ENCODE peak calls at places on chromosomes 11 and 22, in ten cellular contexts. L is H9, F is body of pancreas, Y is omental fat pad, Q is upper lobe of right lung, Z is nephron progenitor cell, X is foreskin fibroblast, A is cardiac fibroblast, H is GM13977, G is HFFc6. K is an unnamed sample.

GRCh38 chr11:93606721-93607120 is 54.8 kb upstream of the CEP295 start:
- DNase-seq in L (no peak), F (no peak), Y (no peak), Q (no peak), Z (no peak), X (no peak), A (no peak), H (no peak), G (no peak), K (no peak)

GRCh38 chr11:5486421-5486820 is 2.1 kb upstream of the OR52D1 start:
- DNase-seq in L (no peak), F (no peak), Y (no peak), Q (no peak), Z (no peak), X (no peak), A (no peak), H (no peak), G (no peak), K (no peak)

GRCh38 chr11:120029321-120029720 is 108.6 kb downstream of the TRIM29 start:
- DNase-seq in L (peak; percentile 8), F (no peak), Y (no peak), Q (no peak), Z (no peak), X (no peak), A (no peak), H (no peak), G (no peak), K (no peak)

GRCh38 chr11:1574256-1575242 is 2.5 kb upstream of the DUSP8 start:
- DNase-seq in L (peak; percentile 63), F (peak; percentile 72), Y (no peak), Q (peak; percentile 77), Z (peak; percentile 80), X (peak; percentile 75), A (peak; percentile 33), H (peak; percentile 86), G (no peak), K (no peak)

GRCh38 chr11:113475160-113475761 is at the start of gene DRD2:
- DNase-seq in L (peak; percentile 50), F (no peak), Y (no peak), Q (no peak), Z (peak; percentile 73), X (peak; percentile 22), A (no peak), H (peak; percentile 35), G (no peak), K (no peak)

GRCh38 chr11:126113515-126113957 is 50.9 kb upstream of the CDON start:
- DNase-seq in L (no peak), F (peak; percentile 96), Y (peak; percentile 58), Q (peak; percentile 90), Z (no peak), X (peak; percentile 97), A (peak; percentile 77), H (no peak), G (peak; percentile 97), K (peak; percentile 85)

GRCh38 chr11:122235615-122236014 is 119.6 kb upstream of the BLID start:
- DNase-seq in L (no peak), F (peak; percentile 65), Y (no peak), Q (no peak), Z (peak; percentile 15), X (peak; percentile 94), A (peak; percentile 59), H (no peak), G (peak; percentile 80), K (no peak)

GRCh38 chr22:47376322-47376700 is 613.9 kb downstream of the TBC1D22A start:
- DNase-seq in L (no peak), F (no peak), Y (no peak), Q (peak; percentile 18), Z (no peak), X (no peak), A (no peak), H (no peak), G (no peak), K (no peak)

GRCh38 chr11:63666874-63667273 is 4.3 kb downstream of the ATL3 start:
- DNase-seq in L (no peak), F (no peak), Y (no peak), Q (no peak), Z (no peak), X (peak; percentile 84), A (peak; percentile 77), H (no peak), G (peak; percentile 66), K (no peak)

GRCh38 chr22:32204856-32205722 is at the start of gene RFPL2:
- DNase-seq in L (peak; percentile 89), F (peak; percentile 60), Y (no peak), Q (peak; percentile 69), Z (peak; percentile 79), X (peak; percentile 53), A (peak; percentile 29), H (peak; percentile 58), G (peak; percentile 30), K (peak; percentile 53)

GRCh38 chr22:42937164-42937854 is 77.6 kb downstream of the PACSIN2 start:
- DNase-seq in L (peak; percentile 23), F (peak; percentile 82), Y (no peak), Q (peak; percentile 80), Z (no peak), X (peak; percentile 80), A (peak; percentile 87), H (peak; percentile 48), G (peak; percentile 82), K (peak; percentile 74)

GRCh38 chr22:44449061-44449682 is 48.9 kb downstream of the RTL6 start:
- DNase-seq in L (no peak), F (no peak), Y (no peak), Q (peak; percentile 32), Z (no peak), X (peak; percentile 55), A (peak; percentile 93), H (no peak), G (peak; percentile 96), K (no peak)

GRCh38 chr22:30325724-30326703 is 727 bp downstream of the TBC1D10A start:
- DNase-seq in L (peak; percentile 37), F (peak; percentile 55), Y (no peak), Q (no peak), Z (peak; percentile 14), X (peak; percentile 34), A (no peak), H (peak; percentile 49), G (no peak), K (no peak)
- TF ChIP-seq CTCF in L (no peak), F (no peak), Y (no peak), Q (no peak), Z (no peak), X (no peak), A (no peak), H (no peak), G (no peak), K (no peak)

DNA sequence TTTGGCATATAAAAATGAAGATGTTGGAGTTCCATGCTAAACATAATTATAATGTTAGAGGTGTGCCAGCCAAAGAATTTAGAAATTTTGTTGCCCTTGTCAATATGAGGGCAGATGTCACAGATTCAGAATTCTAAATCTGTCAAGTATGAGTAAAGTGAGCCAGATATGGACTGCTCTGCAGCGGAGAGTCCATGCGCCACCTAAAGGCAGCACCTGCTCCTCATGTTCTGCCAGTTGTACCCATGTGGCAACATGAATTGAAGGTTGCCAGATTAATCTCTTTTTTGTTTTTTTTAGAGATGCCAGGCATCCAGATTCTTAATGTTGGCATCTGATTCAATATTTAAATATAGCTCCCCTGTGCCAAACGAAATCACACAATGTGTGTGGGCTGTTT is 678.6 kb upstream of the ANO5 start:
- DNase-seq in L (peak; percentile 29), F (peak; percentile 17), Y (no peak), Q (no peak), Z (peak; percentile 16), X (no peak), A (no peak), H (no peak), G (no peak), K (peak; percentile 5)
- TF ChIP-seq CTCF in L (peak; percentile 66), F (no peak), Y (no peak), Q (no peak), Z (peak; percentile 47), X (no peak), A (no peak), H (peak; percentile 33), G (no peak), K (peak; percentile 70)

GRCh38 chr11:20008870-20009644 is 151.2 kb downstream of the DBX1 start:
- DNase-seq in L (no peak), F (no peak), Y (no peak), Q (no peak), Z (no peak), X (no peak), A (no peak), H (no peak), G (no peak), K (no peak)

GRCh38 chr11:20004856-20005255 is 155.4 kb downstream of the DBX1 start:
- DNase-seq in L (no peak), F (no peak), Y (no peak), Q (no peak), Z (no peak), X (no peak), A (no peak), H (no peak), G (no peak), K (no peak)

GRCh38 chr11:20008190-20008801 is 152.0 kb downstream of the DBX1 start:
- DNase-seq in L (no peak), F (no peak), Y (no peak), Q (no peak), Z (no peak), X (no peak), A (no peak), H (no peak), G (no peak), K (no peak)

GRCh38 chr11:20005747-20006146 is 154.5 kb downstream of the DBX1 start:
- DNase-seq in L (no peak), F (no peak), Y (no peak), Q (no peak), Z (no peak), X (no peak), A (no peak), H (no peak), G (no peak), K (no peak)

GRCh38 chr11:20007386-20007785 is 152.9 kb downstream of the DBX1 start:
- DNase-seq in L (no peak), F (peak; percentile 50), Y (no peak), Q (no peak), Z (no peak), X (no peak), A (no peak), H (no peak), G (no peak), K (no peak)
- TF ChIP-seq CTCF in L (no peak), F (no peak), Y (no peak), Q (no peak), Z (no peak), X (no peak), A (no peak), H (no peak), G (no peak), K (no peak)

DNA sequence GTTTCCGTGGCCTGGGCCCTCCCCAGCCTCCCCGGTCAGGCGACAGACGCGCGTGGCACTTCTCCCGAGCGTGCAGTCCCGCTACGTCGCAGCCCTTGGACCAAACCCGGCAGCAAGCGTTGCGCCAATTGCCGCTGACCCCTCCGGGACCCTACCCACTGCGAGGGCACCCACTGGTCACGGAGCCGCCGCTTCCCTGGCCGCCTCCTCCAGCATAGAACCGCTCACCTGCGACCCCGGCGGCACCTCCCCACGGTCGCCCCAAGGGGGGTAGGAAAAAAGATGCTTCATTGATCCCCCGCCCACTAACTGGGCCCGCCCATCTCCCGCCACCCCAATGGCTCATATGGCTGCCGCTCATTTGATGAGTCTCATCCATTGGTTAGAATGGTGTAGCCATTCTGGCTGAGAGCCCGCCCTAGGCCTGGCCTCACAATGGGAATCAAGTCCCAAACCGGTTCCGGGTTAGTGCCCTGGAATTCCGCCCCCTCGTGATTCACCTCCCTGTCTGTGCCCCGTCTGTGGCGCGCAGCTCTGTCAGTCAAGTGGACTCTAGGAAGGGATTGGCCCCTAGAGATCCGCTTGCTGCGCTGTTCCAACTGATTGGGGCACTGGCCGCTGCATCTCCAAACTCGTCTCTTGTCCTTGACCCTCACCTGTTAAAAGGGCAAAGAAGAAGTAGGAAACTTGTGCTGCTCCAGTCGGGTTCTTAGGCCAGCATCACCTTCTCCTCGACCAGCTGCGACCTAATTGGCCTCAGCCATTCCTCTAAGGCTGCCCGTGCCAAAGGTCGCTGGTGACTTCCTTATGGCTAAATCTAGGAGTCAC is at the start of gene MSANTD4:
- DNase-seq in L (peak; percentile 99), F (peak; percentile 100), Y (peak; percentile 99), Q (peak; percentile 99), Z (peak; percentile 96), X (peak; percentile 100), A (peak; percentile 100), H (peak; percentile 90), G (peak; percentile 100), K (peak; percentile 98)
- TF ChIP-seq CTCF in L (no peak), F (no peak), Y (no peak), Q (no peak), Z (no peak), X (no peak), A (no peak), H (no peak), G (no peak), K (no peak)

K was measured in foreskin keratinocyte.